ENCODE peak calls at places on chromosomes 4 and X, in ten cellular contexts. Y, U, P, F, L, T, O, E, H and S are unnamed samples.

GRCh38 chrX:136192839-136193414 is 45.6 kb downstream of the FHL1 start:
- DNase-seq in Y (no peak), U (no peak), P (no peak), F (no peak), L (no peak), T (no peak), O (no peak), E (no peak), H (no peak), S (peak)

GRCh38 chr4:108738307-108738706 is 24.5 kb downstream of the ETNPPL start:
- DNase-seq in Y (no peak), U (no peak), P (no peak), F (no peak), L (no peak), T (peak), O (no peak), E (no peak), H (peak), S (no peak)

GRCh38 chr4:174578366-174578765 is 56.1 kb upstream of the HPGD start:
- DNase-seq in Y (no peak), U (no peak), P (no peak), F (no peak), L (peak), T (peak), O (no peak), E (no peak), H (peak), S (peak)

GRCh38 chr4:67779631-67780030 is 25.4 kb upstream of the GNRHR start:
- DNase-seq in Y (no peak), U (no peak), P (no peak), F (no peak), L (no peak), T (no peak), O (no peak), E (no peak), H (peak), S (peak)

GRCh38 chrX:103517246-103517645 is 2.0 kb downstream of the RAB40A start:
- DNase-seq in Y (no peak), U (no peak), P (no peak), F (no peak), L (peak), T (peak), O (no peak), E (no peak), H (peak), S (no peak)

GRCh38 chrX:148681605-148682004 is 181.2 kb downstream of the AFF2 start:
- DNase-seq in Y (no peak), U (no peak), P (no peak), F (no peak), L (no peak), T (no peak), O (no peak), E (no peak), H (no peak), S (no peak)

GRCh38 chr4:180058731-180059215 is 2184.4 kb upstream of the TENM3 start:
- DNase-seq in Y (peak), U (no peak), P (no peak), F (peak), L (peak), T (no peak), O (no peak), E (no peak), H (no peak), S (peak)

GRCh38 chrX:12984629-12985303 is 9.9 kb downstream of the TMSB4X start:
- DNase-seq in Y (no peak), U (no peak), P (no peak), F (no peak), L (peak), T (peak), O (peak), E (no peak), H (peak), S (peak)

GRCh38 chr4:160969914-160970313 is 1193.9 kb downstream of the FSTL5 start:
- DNase-seq in Y (no peak), U (no peak), P (no peak), F (no peak), L (no peak), T (no peak), O (no peak), E (no peak), H (no peak), S (no peak)

GRCh38 chrX:130669233-130669632 is 233.8 kb downstream of the ENOX2 start:
- DNase-seq in Y (no peak), U (no peak), P (no peak), F (no peak), L (peak), T (no peak), O (no peak), E (no peak), H (no peak), S (peak)

GRCh38 chr4:47122592-47123291 is 91.4 kb downstream of the GABRB1 start:
- DNase-seq in Y (no peak), U (no peak), P (no peak), F (no peak), L (peak), T (peak), O (peak), E (no peak), H (peak), S (peak)

GRCh38 chrX:26234177-26234576 is 18.2 kb downstream of the MAGEB5 start:
- DNase-seq in Y (no peak), U (no peak), P (no peak), F (no peak), L (no peak), T (no peak), O (no peak), E (no peak), H (no peak), S (no peak)

GRCh38 chr4:77010841-77011354 is 61.3 kb downstream of the SEPTIN11 start:
- DNase-seq in Y (no peak), U (no peak), P (no peak), F (no peak), L (peak), T (peak), O (no peak), E (no peak), H (peak), S (peak)

GRCh38 chrX:19886888-19887531 is 390 bp downstream of the SH3KBP1 start:
- DNase-seq in Y (peak), U (no peak), P (peak), F (peak), L (no peak), T (no peak), O (no peak), E (no peak), H (no peak), S (no peak)

GRCh38 chr4:155415662-155416061 is 38.9 kb upstream of the MAP9 start:
- DNase-seq in Y (no peak), U (no peak), P (no peak), F (no peak), L (no peak), T (no peak), O (no peak), E (no peak), H (no peak), S (no peak)

GRCh38 chrX:105050921-105051320 is 169.6 kb downstream of the TEX13A start:
- DNase-seq in Y (peak), U (no peak), P (no peak), F (no peak), L (no peak), T (no peak), O (no peak), E (no peak), H (no peak), S (no peak)

GRCh38 chrX:57929373-57929772 is 19.1 kb upstream of the ZXDA start:
- DNase-seq in Y (no peak), U (no peak), P (no peak), F (no peak), L (peak), T (no peak), O (peak), E (no peak), H (peak), S (peak)

GRCh38 chrX:46279925-46280313 is 265.3 kb downstream of the ZNF674 start:
- DNase-seq in Y (no peak), U (no peak), P (no peak), F (no peak), L (peak), T (no peak), O (no peak), E (no peak), H (peak), S (peak)

GRCh38 chrX:137058339-137059127 is 24.7 kb upstream of the GPR101 start:
- DNase-seq in Y (no peak), U (no peak), P (no peak), F (no peak), L (no peak), T (no peak), O (no peak), E (no peak), H (no peak), S (no peak)

GRCh38 chr4:17030543-17030942 is 132.1 kb upstream of the LDB2 start:
- DNase-seq in Y (no peak), U (no peak), P (no peak), F (no peak), L (peak), T (peak), O (peak), E (no peak), H (peak), S (peak)

GRCh38 chr4:180717451-180717850 is 1525.8 kb upstream of the TENM3 start:
- DNase-seq in Y (no peak), U (no peak), P (no peak), F (no peak), L (peak), T (no peak), O (no peak), E (no peak), H (no peak), S (no peak)

GRCh38 chrX:16566571-16566970 is 83.4 kb upstream of the S100G start:
- DNase-seq in Y (no peak), U (no peak), P (no peak), F (no peak), L (no peak), T (no peak), O (no peak), E (no peak), H (no peak), S (no peak)

GRCh38 chr4:119746951-119747350 is 118.3 kb upstream of the PDE5A start:
- DNase-seq in Y (no peak), U (no peak), P (no peak), F (no peak), L (no peak), T (no peak), O (no peak), E (no peak), H (no peak), S (peak)

GRCh38 chrX:105664243-105664642 is 158.1 kb upstream of the NRK start:
- DNase-seq in Y (no peak), U (no peak), P (no peak), F (no peak), L (no peak), T (no peak), O (no peak), E (no peak), H (no peak), S (no peak)

GRCh38 chr4:151992755-151993154 is 231.9 kb upstream of the GATB start:
- DNase-seq in Y (no peak), U (no peak), P (no peak), F (no peak), L (no peak), T (no peak), O (no peak), E (no peak), H (no peak), S (no peak)

GRCh38 chr4:151991001-151991883 is 230.4 kb upstream of the GATB start:
- DNase-seq in Y (no peak), U (no peak), P (no peak), F (no peak), L (no peak), T (no peak), O (no peak), E (no peak), H (no peak), S (no peak)

GRCh38 chr4:151992301-151992700 is 231.5 kb upstream of the GATB start:
- DNase-seq in Y (no peak), U (no peak), P (no peak), F (no peak), L (no peak), T (no peak), O (no peak), E (no peak), H (peak), S (no peak)

GRCh38 chr4:151991884-151992166 is 231.0 kb upstream of the GATB start:
- DNase-seq in Y (no peak), U (no peak), P (no peak), F (no peak), L (no peak), T (no peak), O (no peak), E (no peak), H (no peak), S (no peak)

DNA sequence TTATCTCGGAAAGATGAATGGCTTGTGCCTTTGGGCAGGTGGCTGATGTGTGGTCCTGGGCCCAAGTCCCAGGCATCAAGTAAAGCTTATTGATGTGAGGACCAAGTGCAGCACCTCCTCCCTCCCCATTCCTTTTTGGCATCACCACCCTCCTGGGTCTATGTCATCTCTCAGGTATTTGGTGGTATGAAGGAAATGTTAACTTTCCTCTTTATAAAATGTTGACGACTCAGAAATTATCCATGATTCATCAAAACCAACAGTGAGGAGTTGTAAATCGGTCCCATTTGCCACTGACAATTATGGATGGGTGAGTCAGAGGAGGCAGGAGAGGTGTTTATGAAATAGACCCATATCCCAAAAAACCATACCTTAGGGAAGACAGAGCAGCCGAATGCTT is 229.4 kb upstream of the GATB start:
- DNase-seq in Y (no peak), U (no peak), P (no peak), F (no peak), L (no peak), T (no peak), O (peak), E (no peak), H (peak), S (peak)
- H3K4me3 ChIP-seq in Y (no peak), U (no peak), P (no peak), F (no peak), L (no peak), T (no peak), O (no peak), E (no peak), H (no peak), S (no peak)

GRCh38 chr4:3747582-3747906 is 18.6 kb upstream of the ADRA2C start:
- DNase-seq in Y (no peak), U (no peak), P (no peak), F (no peak), L (no peak), T (no peak), O (no peak), E (no peak), H (no peak), S (no peak)
- TF ChIP-seq CTCF in Y (peak), U (no peak), P (no peak), F (peak), L (peak), T (peak), O (no peak), E (no peak), H (peak), S (peak)

DNA sequence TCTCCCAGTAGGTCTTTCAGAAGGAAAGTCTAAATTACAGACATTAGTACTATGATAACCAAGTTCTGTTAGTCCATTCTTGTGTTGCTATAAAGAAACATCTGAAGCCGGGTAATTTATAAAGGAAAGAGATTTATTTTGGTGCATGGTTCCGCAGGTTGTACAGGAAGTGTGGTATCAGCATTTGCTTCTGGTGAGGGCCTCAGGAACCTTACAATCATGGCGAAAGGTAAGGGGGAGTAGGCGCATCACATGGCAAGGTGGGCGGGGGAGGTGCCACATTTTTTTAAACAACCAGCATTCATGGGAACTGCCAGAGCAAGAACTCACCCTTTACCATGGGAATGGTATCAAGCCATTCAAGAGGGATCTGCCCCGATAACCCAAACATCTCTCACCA is 26.2 kb upstream of the USP46 start:
- DNase-seq in Y (no peak), U (no peak), P (no peak), F (no peak), L (no peak), T (no peak), O (no peak), E (no peak), H (no peak), S (no peak)
- H3K4me3 ChIP-seq in Y (no peak), U (no peak), P (no peak), F (no peak), L (no peak), T (no peak), O (no peak), E (no peak), H (no peak), S (no peak)

GRCh38 chr4:133147365-133147821 is 1.7 kb upstream of the PCDH10 start:
- DNase-seq in Y (no peak), U (no peak), P (no peak), F (no peak), L (no peak), T (peak), O (no peak), E (no peak), H (no peak), S (no peak)

GRCh38 chr4:133145758-133146157 is 3.3 kb upstream of the PCDH10 start:
- DNase-seq in Y (no peak), U (no peak), P (no peak), F (no peak), L (no peak), T (no peak), O (no peak), E (no peak), H (no peak), S (no peak)

GRCh38 chr4:133146192-133146573 is 2.9 kb upstream of the PCDH10 start:
- DNase-seq in Y (no peak), U (no peak), P (no peak), F (no peak), L (no peak), T (no peak), O (no peak), E (no peak), H (no peak), S (no peak)

GRCh38 chr4:133147922-133148689 is 988 bp upstream of the PCDH10 start:
- DNase-seq in Y (peak), U (no peak), P (no peak), F (no peak), L (peak), T (peak), O (no peak), E (no peak), H (no peak), S (peak)

GRCh38 chr4:133146574-133147198 is 2.4 kb upstream of the PCDH10 start:
- DNase-seq in Y (no peak), U (no peak), P (no peak), F (no peak), L (peak), T (peak), O (no peak), E (no peak), H (peak), S (peak)
- TF ChIP-seq CTCF in Y (peak), U (peak), P (peak), F (peak), L (peak), T (peak), O (peak), E (peak), H (peak), S (peak)

GRCh38 chr4:1993169-1993516 is 15.6 kb downstream of the NELFA start:
- DNase-seq in Y (peak), U (no peak), P (no peak), F (no peak), L (no peak), T (no peak), O (no peak), E (no peak), H (no peak), S (no peak)
- H3K4me3 ChIP-seq in Y (no peak), U (no peak), P (no peak), F (no peak), L (no peak), T (no peak), O (no peak), E (no peak), H (no peak), S (no peak)

GRCh38 chr4:128290526-128290925 is 2.9 kb upstream of the PGRMC2 start:
- DNase-seq in Y (no peak), U (no peak), P (no peak), F (no peak), L (no peak), T (no peak), O (no peak), E (no peak), H (no peak), S (no peak)
- TF ChIP-seq CTCF in Y (no peak), U (no peak), P (no peak), F (no peak), L (no peak), T (no peak), O (no peak), E (no peak), H (no peak), S (no peak)